ENCODE peak calls at places on chromosome 4, in four cellular contexts. D is NCI-H187 treated with DMSO at 0.1 percent for 48 hours, W is lung microvascular endothelial cell, R is activated T-cell treated with anti-CD3 and anti-CD28 coated beads for 1 hour. E is an unnamed sample.

GRCh38 chr4:74004668-74005067 is 6.2 kb upstream of the CXCL5 start:
- DNase-seq in D (no peak), W (no peak), R (no peak), E (no peak)

GRCh38 chr4:148563684-148564083 is 121.5 kb upstream of the NR3C2 start:
- DNase-seq in D (no peak), W (no peak), R (no peak), E (no peak)

GRCh38 chr4:184265566-184266351 is 48.1 kb upstream of the ENPP6 start:
- DNase-seq in D (no peak), W (peak), R (no peak), E (no peak)

GRCh38 chr4:106806158-106806797 is 229.8 kb downstream of the DKK2 start:
- DNase-seq in D (no peak), W (no peak), R (no peak), E (no peak)

GRCh38 chr4:139266583-139267257 is 13.3 kb downstream of the MGARP start:
- DNase-seq in D (no peak), W (peak), R (peak), E (peak)

GRCh38 chr4:10773010-10773409 is 88.4 kb upstream of the CLNK start:
- DNase-seq in D (no peak), W (no peak), R (no peak), E (no peak)

GRCh38 chr4:16466581-16466980 is 240.3 kb upstream of the TAPT1 start:
- DNase-seq in D (no peak), W (no peak), R (no peak), E (no peak)

GRCh38 chr4:111630705-111631104 is 514.5 kb upstream of the FAM241A start:
- DNase-seq in D (no peak), W (peak), R (no peak), E (peak)

GRCh38 chr4:31239886-31240285 is 519.7 kb downstream of the PCDH7 start:
- DNase-seq in D (no peak), W (no peak), R (no peak), E (no peak)

GRCh38 chr4:175351473-175351872 is 433.3 kb downstream of the ADAM29 start:
- DNase-seq in D (no peak), W (no peak), R (no peak), E (no peak)

GRCh38 chr4:102541708-102542107 is 40.5 kb downstream of the NFKB1 start:
- DNase-seq in D (no peak), W (no peak), R (no peak), E (no peak)

GRCh38 chr4:138182838-138183426 is 59.2 kb downstream of the SLC7A11 start:
- DNase-seq in D (peak), W (peak), R (no peak), E (peak)

GRCh38 chr4:2333356-2333841 is 71.5 kb upstream of the MXD4 start:
- DNase-seq in D (no peak), W (no peak), R (no peak), E (no peak)

GRCh38 chr4:33930497-33930896 is 2313.8 kb downstream of the ARAP2 start:
- DNase-seq in D (no peak), W (no peak), R (no peak), E (peak)

GRCh38 chr4:168893205-168893604 is 116.8 kb downstream of the CBR4 start:
- DNase-seq in D (no peak), W (no peak), R (no peak), E (no peak)

GRCh38 chr4:165476214-165477098 is 97.6 kb downstream of the CPE start:
- DNase-seq in D (no peak), W (peak), R (no peak), E (no peak)

GRCh38 chr4:55758081-55758480 is 61.5 kb upstream of the EXOC1L start:
- DNase-seq in D (no peak), W (peak), R (no peak), E (no peak)

GRCh38 chr4:18844726-18845125 is 823.2 kb upstream of the LCORL start:
- DNase-seq in D (no peak), W (no peak), R (no peak), E (no peak)

GRCh38 chr4:26717332-26717731 is 133.4 kb downstream of the TBC1D19 start:
- DNase-seq in D (no peak), W (peak), R (no peak), E (no peak)

E was measured in cardiac muscle cell.